ENCODE peak calls at places on chromosomes 3 and 15, in eight cellular contexts. V is NCI-H1694 treated with DMSO at 0.1 percent for 48 hours, J is ecto neural progenitor cell, E is endothelial cell, X is NCI-H510A treated with DMSO at 0.1 percent for 48 hours, T is NCI-H1092 treated with DMSO at 0.1 percent for 48 hours, P is NCI-H82, C is mammary epithelial cell. B is an unnamed sample.

GRCh38 chr15:98035577-98036010 is 75.1 kb downstream of the ARRDC4 start:
- DNase-seq in V (no peak), J (no peak), E (no peak), X (no peak), T (no peak), P (no peak), C (peak; percentile 83), B (no peak)

GRCh38 chr3:119529883-119530282 is 29.5 kb downstream of the CD80 start:
- DNase-seq in V (no peak), J (no peak), E (no peak), X (no peak), T (no peak), P (no peak), C (peak; percentile 1), B (no peak)

GRCh38 chr3:32442766-32443165 is 51.1 kb downstream of the CMTM7 start:
- DNase-seq in V (no peak), J (no peak), E (no peak), X (no peak), T (no peak), P (no peak), C (peak; percentile 40), B (no peak)

GRCh38 chr3:119148493-119149180 is 2.7 kb downstream of the TEX55 start:
- DNase-seq in V (no peak), J (no peak), E (no peak), X (no peak), T (no peak), P (no peak), C (peak; percentile 62), B (no peak)

GRCh38 chr3:190032924-190033323 is 87.8 kb downstream of the P3H2 start:
- DNase-seq in V (no peak), J (peak; percentile 54), E (peak; percentile 6), X (no peak), T (no peak), P (peak; percentile 51), C (no peak), B (no peak)

GRCh38 chr3:112061152-112061551 is 25.0 kb upstream of the C3orf52 start:
- DNase-seq in V (no peak), J (no peak), E (no peak), X (no peak), T (no peak), P (no peak), C (no peak), B (no peak)

GRCh38 chr15:89419370-89419984 is 76.9 kb downstream of the RHCG start:
- DNase-seq in V (no peak), J (peak; percentile 87), E (peak; percentile 84), X (no peak), T (no peak), P (no peak), C (peak; percentile 39), B (peak; percentile 71)

GRCh38 chr3:101193957-101194356 is 126.4 kb downstream of the IMPG2 start:
- DNase-seq in V (no peak), J (no peak), E (no peak), X (no peak), T (no peak), P (no peak), C (peak; percentile 37), B (no peak)

GRCh38 chr3:190696777-190697501 is 165.6 kb downstream of the GMNC start:
- DNase-seq in V (no peak), J (no peak), E (peak; percentile 13), X (no peak), T (no peak), P (peak; percentile 48), C (no peak), B (no peak)

GRCh38 chr15:90479656-90480055 is 50.1 kb upstream of the CRTC3 start:
- DNase-seq in V (no peak), J (no peak), E (no peak), X (no peak), T (no peak), P (no peak), C (peak; percentile 91), B (no peak)

GRCh38 chr15:92780816-92781215 is 119.3 kb upstream of the CHD2 start:
- DNase-seq in V (peak; percentile 91), J (no peak), E (no peak), X (no peak), T (peak; percentile 33), P (peak; percentile 37), C (no peak), B (no peak)

GRCh38 chr3:169172535-169172934 is 491.0 kb downstream of the MECOM start:
- DNase-seq in V (no peak), J (no peak), E (no peak), X (no peak), T (no peak), P (no peak), C (peak; percentile 62), B (no peak)

GRCh38 chr3:171982829-171983228 is 56.5 kb upstream of the FNDC3B start:
- DNase-seq in V (no peak), J (no peak), E (no peak), X (no peak), T (no peak), P (no peak), C (no peak), B (no peak)

GRCh38 chr3:121584418-121584817 is 8.8 kb upstream of the FBXO40 start:
- DNase-seq in V (no peak), J (no peak), E (no peak), X (no peak), T (no peak), P (no peak), C (no peak), B (no peak)

GRCh38 chr3:31522152-31522551 is 10.6 kb upstream of the STT3B start:
- DNase-seq in V (no peak), J (no peak), E (no peak), X (no peak), T (no peak), P (no peak), C (no peak), B (no peak)

GRCh38 chr3:112676659-112677234 is 35.8 kb upstream of the CCDC80 start:
- DNase-seq in V (peak; percentile 9), J (no peak), E (no peak), X (peak; percentile 68), T (peak; percentile 77), P (peak; percentile 26), C (peak; percentile 98), B (no peak)

GRCh38 chr15:92954578-92954977 is 54.5 kb downstream of the CHD2 start:
- DNase-seq in V (no peak), J (no peak), E (no peak), X (no peak), T (no peak), P (peak; percentile 24), C (no peak), B (peak; percentile 30)

GRCh38 chr3:13718000-13718399 is 161.9 kb downstream of the WNT7A start:
- DNase-seq in V (no peak), J (no peak), E (no peak), X (no peak), T (no peak), P (no peak), C (no peak), B (peak; percentile 2)

GRCh38 chr3:114155370-114155821 is 23.5 kb downstream of the DRD3 start:
- DNase-seq in V (peak; percentile 25), J (no peak), E (peak; percentile 51), X (no peak), T (no peak), P (peak; percentile 60), C (no peak), B (peak; percentile 44)

GRCh38 chr3:98581474-98581873 is 11.9 kb downstream of the CPOX start:
- DNase-seq in V (no peak), J (no peak), E (no peak), X (no peak), T (no peak), P (no peak), C (no peak), B (no peak)

GRCh38 chr3:129657261-129658046 is 51.0 kb upstream of the PLXND1 start:
- DNase-seq in V (no peak), J (no peak), E (no peak), X (no peak), T (no peak), P (no peak), C (peak; percentile 8), B (no peak)

GRCh38 chr15:49045691-49046112 is 544 bp downstream of the SECISBP2L start:
- DNase-seq in V (no peak), J (no peak), E (peak; percentile 45), X (peak; percentile 1), T (peak; percentile 3), P (peak; percentile 66), C (peak; percentile 46), B (peak; percentile 14)

GRCh38 chr15:40722934-40723333 is 28.0 kb downstream of the RAD51 start:
- DNase-seq in V (no peak), J (no peak), E (no peak), X (no peak), T (no peak), P (no peak), C (no peak), B (no peak)